ENCODE peak calls at places on chromosomes 3 and 15, in seven cellular contexts. D is tibial nerve, P is adrenal gland, G is AG04450, R is uterus, N is neural progenitor cell, C is body of pancreas. Q is an unnamed sample.

GRCh38 chr3:195886181-195887141 is 21.9 kb downstream of the TNK2 start:
- DNase-seq in D (no peak), G (no peak), N (no peak), P (peak), R (no peak), C (no peak), Q (no peak)

GRCh38 chr3:2657971-2658370 is 452.2 kb downstream of the IL5RA start:
- DNase-seq in P (no peak), R (no peak), C (no peak), G (no peak), D (no peak), N (no peak), Q (no peak)

GRCh38 chr3:59884409-59884808 is 834.6 kb upstream of the CFAP20DC start:
- DNase-seq in G (no peak), P (no peak), R (no peak), D (no peak), C (no peak), N (no peak), Q (no peak)

GRCh38 chr3:15015456-15015855 is 49.7 kb downstream of the MRPS25 start:
- DNase-seq in D (no peak), R (no peak), C (no peak), G (no peak), N (no peak), P (peak), Q (no peak)

GRCh38 chr15:78842519-78842918 is 30.2 kb upstream of the MORF4L1 start:
- DNase-seq in R (no peak), G (no peak), D (no peak), C (no peak), N (no peak), P (no peak), Q (no peak)

GRCh38 chr3:167163580-167163979 is 216.5 kb downstream of the ZBBX start:
- DNase-seq in R (no peak), D (no peak), C (no peak), N (no peak), G (no peak), P (no peak), Q (no peak)

GRCh38 chr15:57555270-57555669 is 36.4 kb upstream of the MYZAP start:
- DNase-seq in P (no peak), R (no peak), C (no peak), D (no peak), N (no peak), G (no peak), Q (no peak)

GRCh38 chr3:32467333-32468070 is 35.1 kb downstream of the CMTM6 start:
- DNase-seq in P (peak), G (no peak), R (peak), N (peak), D (peak), C (peak), Q (peak)

GRCh38 chr3:124557433-124558232 is 172.6 kb upstream of the UMPS start:
- DNase-seq in P (peak), D (no peak), C (peak), G (peak), N (no peak), R (no peak), Q (no peak)

GRCh38 chr3:24523195-24523594 is 28.5 kb upstream of the THRB start:
- DNase-seq in R (no peak), N (no peak), G (no peak), C (no peak), P (no peak), D (no peak), Q (no peak)

GRCh38 chr3:129766135-129766534 is 127.4 kb downstream of the TMCC1 start:
- DNase-seq in P (no peak), C (no peak), R (no peak), G (no peak), N (no peak), D (no peak), Q (no peak)

GRCh38 chr15:41558400-41559238 is at the start of gene TYRO3:
- DNase-seq in N (peak), R (peak), D (peak), C (peak), G (no peak), P (peak), Q (peak)

GRCh38 chr3:87426916-87427315 is 150.5 kb upstream of the POU1F1 start:
- DNase-seq in C (no peak), P (no peak), D (no peak), R (no peak), G (no peak), N (no peak), Q (no peak)

GRCh38 chr15:67100808-67101581 is 35.6 kb downstream of the SMAD3 start:
- DNase-seq in G (no peak), C (no peak), D (no peak), N (no peak), R (no peak), P (no peak), Q (no peak)

GRCh38 chr3:47634996-47635395 is 56.3 kb upstream of the CSPG5 start:
- DNase-seq in D (no peak), P (no peak), N (no peak), C (no peak), R (no peak), G (no peak), Q (no peak)

GRCh38 chr3:9125278-9125951 is 124.0 kb downstream of the SRGAP3 start:
- DNase-seq in R (no peak), G (no peak), C (no peak), N (no peak), D (no peak), P (no peak), Q (no peak)

GRCh38 chr15:85727068-85727467 is 67.7 kb downstream of the KLHL25 start:
- DNase-seq in C (no peak), G (no peak), P (no peak), N (no peak), R (no peak), D (peak), Q (no peak)

GRCh38 chr3:39531066-39531465 is 63.6 kb downstream of the MOBP start:
- DNase-seq in P (no peak), R (no peak), C (no peak), G (no peak), N (no peak), D (no peak), Q (no peak)

GRCh38 chr3:134314588-134315285 is 59.5 kb downstream of the AMOTL2 start:
- DNase-seq in C (no peak), G (no peak), R (no peak), N (no peak), P (no peak), D (no peak), Q (no peak)

GRCh38 chr3:112640864-112641751 is at the start of gene CCDC80:
- DNase-seq in P (no peak), D (no peak), R (peak), G (peak), N (peak), C (no peak), Q (no peak)

GRCh38 chr3:187850256-187851010 is 105.2 kb upstream of the BCL6 start:
- DNase-seq in G (no peak), P (peak), C (no peak), R (peak), D (peak), N (no peak), Q (no peak)

GRCh38 chr3:58659051-58659675 is 7.4 kb downstream of the FAM3D start:
- DNase-seq in N (peak), C (peak), G (no peak), P (peak), R (no peak), D (no peak), Q (no peak)

GRCh38 chr15:49040151-49040550 is 6.1 kb downstream of the SECISBP2L start:
- DNase-seq in N (no peak), P (no peak), G (no peak), C (no peak), D (no peak), R (no peak), Q (no peak)

GRCh38 chr3:72899349-72899765 is 11.5 kb downstream of the GXYLT2 start:
- DNase-seq in R (no peak), P (no peak), D (no peak), N (no peak), C (no peak), G (no peak), Q (no peak)

GRCh38 chr3:45491344-45491743 is 103.0 kb downstream of the LARS2 start:
- DNase-seq in D (no peak), G (no peak), P (no peak), N (no peak), R (no peak), C (no peak), Q (no peak)

GRCh38 chr3:49428697-49429100 is 425 bp downstream of the NICN1 start:
- DNase-seq in P (no peak), N (no peak), R (no peak), D (no peak), C (no peak), G (no peak), Q (no peak)

GRCh38 chr3:131033480-131034080 is 6.9 kb downstream of the NEK11 start:
- DNase-seq in N (peak), C (no peak), G (no peak), R (no peak), P (no peak), D (no peak), Q (peak)

GRCh38 chr3:154538566-154539360 is 108.8 kb upstream of the GPR149 start:
- DNase-seq in P (no peak), G (no peak), N (no peak), R (no peak), D (no peak), C (no peak), Q (no peak)

DNA sequence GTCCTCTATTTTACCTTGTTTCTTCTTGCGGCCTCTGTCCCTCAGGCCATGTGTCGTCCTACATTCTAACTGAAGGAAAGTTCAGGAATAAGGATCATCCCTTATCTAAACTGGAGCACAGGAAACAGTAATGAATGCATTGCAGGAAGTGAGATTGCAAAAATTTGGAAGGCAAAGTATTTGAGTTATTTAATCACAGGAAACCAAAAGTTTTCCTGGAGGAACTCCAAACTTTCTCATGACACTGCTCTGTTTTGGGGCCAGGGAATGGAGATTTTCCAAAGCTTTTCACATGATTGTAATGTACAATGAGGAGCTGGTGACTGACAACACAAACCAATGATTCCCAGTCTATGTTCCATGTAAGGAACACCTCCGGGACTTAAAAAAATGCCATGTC is 57.8 kb upstream of the PLSCR4 start:
- DNase-seq in D (no peak), G (peak), N (no peak), C (no peak), P (no peak), R (no peak), Q (no peak)
- H3K4me3 ChIP-seq in D (no peak), G (no peak), N (no peak), C (no peak), P (no peak), R (no peak), Q (no peak)

GRCh38 chr3:102141096-102141912 is 292.0 kb downstream of the NFKBIZ start:
- DNase-seq in N (no peak), P (no peak), R (no peak), D (no peak), G (no peak), C (no peak), Q (no peak)
- H3K27ac ChIP-seq in N (no peak), P (no peak), R (peak), D (no peak), G (no peak), C (no peak), Q (no peak)

GRCh38 chr3:53227993-53228885 is 27.6 kb downstream of the TKT start:
- DNase-seq in D (no peak), R (no peak), N (no peak), G (no peak), C (no peak), P (no peak), Q (no peak)
- H3K4me3 ChIP-seq in D (no peak), R (no peak), N (no peak), G (no peak), C (no peak), P (no peak), Q (no peak)

DNA sequence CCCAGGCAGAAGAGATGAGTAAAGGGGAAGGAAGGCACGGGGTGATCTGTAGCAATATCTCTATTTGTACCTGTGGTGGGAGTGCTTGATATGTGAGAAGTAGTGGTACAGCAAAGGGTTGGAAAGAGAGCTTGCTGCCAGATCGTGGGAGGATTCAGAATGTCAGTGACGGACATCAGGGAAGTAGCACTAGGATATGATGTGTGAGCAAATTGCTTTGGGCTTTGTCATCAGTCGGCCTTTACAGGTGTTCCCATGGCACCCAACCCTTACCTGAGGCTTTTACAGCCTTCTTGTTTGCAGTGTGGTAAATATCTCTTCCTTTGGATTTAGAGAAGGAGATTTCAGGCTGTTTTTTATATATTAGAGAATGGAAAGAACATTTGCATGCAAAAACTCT is 29.8 kb downstream of the IL1RAP start:
- DNase-seq in D (no peak), N (no peak), G (no peak), C (no peak), P (no peak), R (no peak), Q (no peak)
- H3K27ac ChIP-seq in D (no peak), N (no peak), G (no peak), C (no peak), P (no peak), R (no peak), Q (no peak)

GRCh38 chr15:70857547-70858265 is 3.7 kb upstream of the LARP6 start:
- DNase-seq in C (no peak), R (no peak), P (no peak), D (no peak), N (no peak), G (no peak), Q (no peak)
- H3K4me3 ChIP-seq in C (no peak), R (no peak), P (no peak), D (no peak), N (no peak), G (no peak), Q (no peak)

GRCh38 chr3:99645277-99646106 is 7.1 kb downstream of the COL8A1 start:
- DNase-seq in N (peak), D (no peak), C (no peak), G (no peak), R (no peak), P (no peak), Q (no peak)

GRCh38 chr3:99646107-99646435 is 7.7 kb downstream of the COL8A1 start:
- DNase-seq in C (no peak), D (no peak), P (no peak), N (no peak), G (no peak), R (no peak), Q (no peak)

GRCh38 chr3:99644741-99645140 is 6.3 kb downstream of the COL8A1 start:
- DNase-seq in P (no peak), G (no peak), R (no peak), D (no peak), C (no peak), N (no peak), Q (no peak)

GRCh38 chr3:99641984-99642383 is 3.6 kb downstream of the COL8A1 start:
- DNase-seq in C (no peak), N (no peak), P (no peak), G (no peak), R (no peak), D (no peak), Q (no peak)

DNA sequence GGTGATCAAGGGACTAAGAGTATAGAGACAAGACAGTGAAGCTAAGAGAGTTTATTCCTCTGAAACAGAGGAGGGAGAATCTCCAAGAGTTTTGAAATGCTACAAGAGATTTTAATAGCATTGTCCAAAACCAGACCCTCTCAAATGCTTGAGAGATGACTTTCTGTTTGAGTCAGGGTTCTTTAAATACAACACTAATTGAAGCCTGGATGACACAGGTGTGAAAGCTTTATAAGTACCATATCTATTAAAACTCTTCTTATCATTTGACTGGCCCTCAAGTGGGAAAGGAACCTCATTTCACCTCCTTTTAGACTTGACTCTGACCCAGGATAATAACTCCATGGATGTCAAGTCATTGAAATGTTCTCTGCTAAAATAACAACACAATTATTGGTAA is 5.6 kb downstream of the COL8A1 start:
- DNase-seq in R (no peak), P (no peak), N (no peak), G (no peak), C (no peak), D (no peak), Q (no peak)
- H3K27ac ChIP-seq in R (no peak), P (no peak), N (no peak), G (no peak), C (no peak), D (no peak), Q (no peak)